ENCODE peak calls at places on chromosomes 13 and 19, in four cellular contexts. S, G, O and T are unnamed samples.

GRCh38 chr19:41276231-41276630 is 12.1 kb downstream of the HNRNPUL1 start:
- DNase-seq in S (no peak), G (no peak), O (peak; percentile 35), T (no peak)

GRCh38 chr13:93687261-93687660 is 460.7 kb downstream of the GPC6 start:
- DNase-seq in S (no peak), G (no peak), O (peak; percentile 75), T (no peak)

GRCh38 chr13:50993908-50994307 is 84.3 kb downstream of the RNASEH2B start:
- DNase-seq in S (no peak), G (no peak), O (no peak), T (no peak)

GRCh38 chr13:101453784-101454201 is 1.3 kb downstream of the ITGBL1 start:
- DNase-seq in S (peak; percentile 42), G (no peak), O (no peak), T (no peak)

GRCh38 chr19:21474671-21475181 is 30.7 kb upstream of the ZNF429 start:
- DNase-seq in S (peak; percentile 89), G (peak; percentile 68), O (peak; percentile 31), T (peak; percentile 93)

GRCh38 chr19:36151144-36152051 is 849 bp downstream of the COX7A1 start:
- DNase-seq in S (peak; percentile 75), G (no peak), O (no peak), T (no peak)

GRCh38 chr19:42175952-42176648 is 41.4 kb downstream of the DEDD2 start:
- DNase-seq in S (no peak), G (no peak), O (peak; percentile 17), T (no peak)

GRCh38 chr13:76823969-76824368 is 62.2 kb downstream of the KCTD12 start:
- DNase-seq in S (no peak), G (no peak), O (no peak), T (no peak)

GRCh38 chr19:57606931-57607330 is 7.1 kb upstream of the ZNF134 start:
- DNase-seq in S (no peak), G (no peak), O (no peak), T (no peak)

GRCh38 chr13:73849292-73849691 is 284.9 kb downstream of the KLF12 start:
- DNase-seq in S (no peak), G (no peak), O (peak; percentile 52), T (no peak)

GRCh38 chr13:27283906-27284523 is 13.4 kb downstream of the RASL11A start:
- DNase-seq in S (no peak), G (no peak), O (no peak), T (no peak)

GRCh38 chr13:33204130-33204927 is 81.2 kb downstream of the STARD13 start:
- DNase-seq in S (peak; percentile 72), G (no peak), O (peak; percentile 90), T (no peak)

GRCh38 chr13:95035311-95036109 is 265.7 kb downstream of the ABCC4 start:
- DNase-seq in S (no peak), G (no peak), O (no peak), T (no peak)

GRCh38 chr13:101529419-101529818 is 76.9 kb downstream of the ITGBL1 start:
- DNase-seq in S (no peak), G (no peak), O (peak; percentile 90), T (no peak)

GRCh38 chr19:6721773-6722172 is 1.3 kb upstream of the C3 start:
- DNase-seq in S (no peak), G (no peak), O (no peak), T (no peak)

GRCh38 chr19:3983936-3984583 is 1.2 kb downstream of the EEF2 start:
- DNase-seq in S (no peak), G (peak; percentile 93), O (peak; percentile 47), T (no peak)

GRCh38 chr19:19342086-19343015 is 21.7 kb downstream of the MAU2 start:
- DNase-seq in S (peak; percentile 79), G (peak; percentile 70), O (peak; percentile 46), T (peak; percentile 90)

GRCh38 chr19:39329948-39330347 is 5.9 kb downstream of the GMFG start:
- DNase-seq in S (no peak), G (no peak), O (no peak), T (no peak)

GRCh38 chr13:53250272-53250875 is 221.8 kb downstream of the OLFM4 start:
- DNase-seq in S (no peak), G (no peak), O (peak; percentile 72), T (no peak)

GRCh38 chr13:102318233-102318632 is 83.6 kb downstream of the FGF14 start:
- DNase-seq in S (no peak), G (no peak), O (no peak), T (no peak)

GRCh38 chr19:49554701-49555181 is 25.6 kb downstream of the NOSIP start:
- DNase-seq in S (peak; percentile 55), G (no peak), O (no peak), T (no peak)

GRCh38 chr13:106100261-106100919 is 435.1 kb downstream of the EFNB2 start:
- DNase-seq in S (no peak), G (no peak), O (no peak), T (no peak)

GRCh38 chr19:18995804-18996241 is 37.5 kb downstream of the SUGP2 start:
- DNase-seq in S (peak; percentile 71), G (no peak), O (peak; percentile 96), T (peak; percentile 88)